ENCODE peak calls at places on chromosomes 13 and 19, in ten cellular contexts. One of them, this sample, is unnamed.

GRCh38 chr13:29594310-29594709 is 1.2 kb downstream of the SLC7A1 start:
- DNase-seq in MV-4-11: peak
- DNase-seq in colonic mucosa: peak
- DNase-seq in GM10248: peak
- DNase-seq in GM03348: peak
- DNase-seq in T-helper 2 cell: peak
- DNase-seq in GM12865: peak
- DNase-seq in brain microvascular endothelial cell: peak
- DNase-seq in stimulated activated CD4-positive, alpha-beta T cell treated with anti-CD3 and anti-CD28 coated beads, Interleukin-1b, Interleukin-23, amount 100 ng/mL, for 48 hours: peak
- DNase-seq in EL: peak
- DNase-seq in this sample: peak

GRCh38 chr13:94716016-94716415 is 3.7 kb upstream of the SOX21 start:
- DNase-seq in GM10248: no peak
- DNase-seq in brain microvascular endothelial cell: no peak
- DNase-seq in stimulated activated CD4-positive, alpha-beta T cell treated with anti-CD3 and anti-CD28 coated beads, Interleukin-1b, Interleukin-23, amount 100 ng/mL, for 48 hours: no peak
- DNase-seq in colonic mucosa: no peak
- DNase-seq in EL: no peak
- DNase-seq in T-helper 2 cell: no peak
- DNase-seq in MV-4-11: no peak
- DNase-seq in GM03348: no peak
- DNase-seq in GM12865: no peak
- DNase-seq in this sample: no peak

GRCh38 chr13:43232866-43233265 is 209.5 kb downstream of the DNAJC15 start:
- DNase-seq in MV-4-11: no peak
- DNase-seq in brain microvascular endothelial cell: peak
- DNase-seq in T-helper 2 cell: no peak
- DNase-seq in colonic mucosa: no peak
- DNase-seq in GM10248: no peak
- DNase-seq in GM03348: peak
- DNase-seq in EL: peak
- DNase-seq in stimulated activated CD4-positive, alpha-beta T cell treated with anti-CD3 and anti-CD28 coated beads, Interleukin-1b, Interleukin-23, amount 100 ng/mL, for 48 hours: no peak
- DNase-seq in GM12865: no peak
- DNase-seq in this sample: peak

GRCh38 chr19:38543807-38544568 is 73.8 kb downstream of the MAP4K1 start:
- DNase-seq in GM10248: peak
- DNase-seq in colonic mucosa: peak
- DNase-seq in MV-4-11: peak
- DNase-seq in brain microvascular endothelial cell: peak
- DNase-seq in T-helper 2 cell: no peak
- DNase-seq in GM03348: peak
- DNase-seq in GM12865: peak
- DNase-seq in EL: peak
- DNase-seq in stimulated activated CD4-positive, alpha-beta T cell treated with anti-CD3 and anti-CD28 coated beads, Interleukin-1b, Interleukin-23, amount 100 ng/mL, for 48 hours: peak
- DNase-seq in this sample: peak

GRCh38 chr13:51795419-51795818 is 8.5 kb downstream of the DHRS12 start:
- DNase-seq in GM10248: no peak
- DNase-seq in MV-4-11: no peak
- DNase-seq in GM12865: no peak
- DNase-seq in brain microvascular endothelial cell: no peak
- DNase-seq in GM03348: no peak
- DNase-seq in colonic mucosa: no peak
- DNase-seq in T-helper 2 cell: no peak
- DNase-seq in stimulated activated CD4-positive, alpha-beta T cell treated with anti-CD3 and anti-CD28 coated beads, Interleukin-1b, Interleukin-23, amount 100 ng/mL, for 48 hours: no peak
- DNase-seq in EL: no peak
- DNase-seq in this sample: no peak

GRCh38 chr13:97567510-97568243 is 133.7 kb downstream of the RAP2A start:
- DNase-seq in GM10248: peak
- DNase-seq in T-helper 2 cell: no peak
- DNase-seq in stimulated activated CD4-positive, alpha-beta T cell treated with anti-CD3 and anti-CD28 coated beads, Interleukin-1b, Interleukin-23, amount 100 ng/mL, for 48 hours: no peak
- DNase-seq in GM03348: peak
- DNase-seq in EL: peak
- DNase-seq in MV-4-11: no peak
- DNase-seq in colonic mucosa: peak
- DNase-seq in GM12865: peak
- DNase-seq in brain microvascular endothelial cell: no peak
- DNase-seq in this sample: no peak

GRCh38 chr19:12891553-12892021 is 627 bp downstream of the GCDH start:
- DNase-seq in T-helper 2 cell: no peak
- DNase-seq in colonic mucosa: no peak
- DNase-seq in GM10248: no peak
- DNase-seq in GM03348: no peak
- DNase-seq in EL: no peak
- DNase-seq in brain microvascular endothelial cell: no peak
- DNase-seq in MV-4-11: no peak
- DNase-seq in stimulated activated CD4-positive, alpha-beta T cell treated with anti-CD3 and anti-CD28 coated beads, Interleukin-1b, Interleukin-23, amount 100 ng/mL, for 48 hours: no peak
- DNase-seq in GM12865: peak
- DNase-seq in this sample: no peak

GRCh38 chr19:29666634-29667389 is 1.6 kb downstream of the PLEKHF1 start:
- DNase-seq in T-helper 2 cell: no peak
- DNase-seq in GM03348: peak
- DNase-seq in EL: peak
- DNase-seq in GM10248: no peak
- DNase-seq in GM12865: peak
- DNase-seq in colonic mucosa: peak
- DNase-seq in stimulated activated CD4-positive, alpha-beta T cell treated with anti-CD3 and anti-CD28 coated beads, Interleukin-1b, Interleukin-23, amount 100 ng/mL, for 48 hours: no peak
- DNase-seq in brain microvascular endothelial cell: peak
- DNase-seq in MV-4-11: peak
- DNase-seq in this sample: peak

GRCh38 chr13:30796833-30797601 is 61.7 kb downstream of the ALOX5AP start:
- DNase-seq in brain microvascular endothelial cell: peak
- DNase-seq in GM12865: peak
- DNase-seq in EL: no peak
- DNase-seq in T-helper 2 cell: no peak
- DNase-seq in GM10248: peak
- DNase-seq in colonic mucosa: no peak
- DNase-seq in GM03348: no peak
- DNase-seq in MV-4-11: no peak
- DNase-seq in stimulated activated CD4-positive, alpha-beta T cell treated with anti-CD3 and anti-CD28 coated beads, Interleukin-1b, Interleukin-23, amount 100 ng/mL, for 48 hours: peak
- DNase-seq in this sample: no peak

GRCh38 chr13:26482451-26483197 is 74.9 kb upstream of the WASF3 start:
- DNase-seq in colonic mucosa: peak
- DNase-seq in EL: peak
- DNase-seq in GM12865: peak
- DNase-seq in T-helper 2 cell: peak
- DNase-seq in brain microvascular endothelial cell: peak
- DNase-seq in MV-4-11: peak
- DNase-seq in stimulated activated CD4-positive, alpha-beta T cell treated with anti-CD3 and anti-CD28 coated beads, Interleukin-1b, Interleukin-23, amount 100 ng/mL, for 48 hours: peak
- DNase-seq in GM03348: peak
- DNase-seq in GM10248: peak
- DNase-seq in this sample: peak

GRCh38 chr13:42170029-42170428 is 101.9 kb upstream of the AKAP11 start:
- DNase-seq in stimulated activated CD4-positive, alpha-beta T cell treated with anti-CD3 and anti-CD28 coated beads, Interleukin-1b, Interleukin-23, amount 100 ng/mL, for 48 hours: no peak
- DNase-seq in GM12865: no peak
- DNase-seq in EL: no peak
- DNase-seq in T-helper 2 cell: no peak
- DNase-seq in GM10248: no peak
- DNase-seq in GM03348: no peak
- DNase-seq in brain microvascular endothelial cell: no peak
- DNase-seq in colonic mucosa: no peak
- DNase-seq in MV-4-11: no peak
- DNase-seq in this sample: no peak

GRCh38 chr13:68850160-68850559 is 1257.5 kb upstream of the ATXN8OS start:
- DNase-seq in brain microvascular endothelial cell: no peak
- DNase-seq in colonic mucosa: no peak
- DNase-seq in stimulated activated CD4-positive, alpha-beta T cell treated with anti-CD3 and anti-CD28 coated beads, Interleukin-1b, Interleukin-23, amount 100 ng/mL, for 48 hours: no peak
- DNase-seq in T-helper 2 cell: no peak
- DNase-seq in GM03348: no peak
- DNase-seq in MV-4-11: no peak
- DNase-seq in GM10248: no peak
- DNase-seq in GM12865: no peak
- DNase-seq in EL: no peak
- DNase-seq in this sample: no peak

GRCh38 chr19:15173746-15174404 is 26.9 kb downstream of the NOTCH3 start:
- DNase-seq in MV-4-11: peak
- DNase-seq in EL: no peak
- DNase-seq in stimulated activated CD4-positive, alpha-beta T cell treated with anti-CD3 and anti-CD28 coated beads, Interleukin-1b, Interleukin-23, amount 100 ng/mL, for 48 hours: no peak
- DNase-seq in brain microvascular endothelial cell: no peak
- DNase-seq in GM10248: no peak
- DNase-seq in colonic mucosa: no peak
- DNase-seq in T-helper 2 cell: no peak
- DNase-seq in GM12865: peak
- DNase-seq in GM03348: no peak
- DNase-seq in this sample: no peak

GRCh38 chr19:4831351-4832340 is at the start of gene TICAM1:
- DNase-seq in EL: peak
- DNase-seq in MV-4-11: peak
- DNase-seq in GM10248: peak
- DNase-seq in brain microvascular endothelial cell: peak
- DNase-seq in GM12865: peak
- DNase-seq in GM03348: peak
- DNase-seq in colonic mucosa: peak
- DNase-seq in stimulated activated CD4-positive, alpha-beta T cell treated with anti-CD3 and anti-CD28 coated beads, Interleukin-1b, Interleukin-23, amount 100 ng/mL, for 48 hours: peak
- DNase-seq in T-helper 2 cell: peak
- DNase-seq in this sample: peak

GRCh38 chr13:94054159-94054558 is 425.3 kb downstream of the DCT start:
- DNase-seq in EL: no peak
- DNase-seq in GM12865: peak
- DNase-seq in colonic mucosa: no peak
- DNase-seq in MV-4-11: no peak
- DNase-seq in brain microvascular endothelial cell: no peak
- DNase-seq in GM10248: no peak
- DNase-seq in stimulated activated CD4-positive, alpha-beta T cell treated with anti-CD3 and anti-CD28 coated beads, Interleukin-1b, Interleukin-23, amount 100 ng/mL, for 48 hours: no peak
- DNase-seq in T-helper 2 cell: no peak
- DNase-seq in GM03348: no peak
- DNase-seq in this sample: no peak